ENCODE peak calls at places on chromosomes 12 and 14, in four cellular contexts. Z is H9, K is frontal cortex, J is SK-MEL-5. S is an unnamed sample.

GRCh38 chr14:68704736-68705720 is 87.8 kb downstream of the ZFP36L1 start:
- DNase-seq in Z (no peak), K (no peak), J (no peak), S (no peak)

GRCh38 chr12:4794503-4794902 is 74.3 kb downstream of the GALNT8 start:
- DNase-seq in Z (no peak), K (no peak), J (no peak), S (no peak)

GRCh38 chr12:120950807-120951206 is 27.5 kb upstream of the HNF1A start:
- DNase-seq in Z (no peak), K (no peak), J (no peak), S (no peak)

GRCh38 chr12:121711925-121712461 is 559 bp upstream of the TMEM120B start:
- DNase-seq in Z (no peak), K (peak), J (peak), S (peak)

GRCh38 chr12:4107436-4107878 is 166.1 kb upstream of the CCND2 start:
- DNase-seq in Z (peak), K (no peak), J (peak), S (peak)

GRCh38 chr14:77804592-77804991 is 4.7 kb downstream of the ADCK1 start:
- DNase-seq in Z (peak), K (no peak), J (peak), S (peak)

GRCh38 chr14:57671021-57671420 is 177.4 kb upstream of the CCDC198 start:
- DNase-seq in Z (no peak), K (no peak), J (no peak), S (no peak)

GRCh38 chr12:75452675-75453330 is 27.8 kb upstream of the GLIPR1 start:
- DNase-seq in Z (no peak), K (no peak), J (no peak), S (no peak)

GRCh38 chr14:99316281-99317163 is 44.5 kb upstream of the BCL11B start:
- DNase-seq in Z (no peak), K (no peak), J (no peak), S (no peak)

GRCh38 chr12:80936642-80937390 is 918 bp downstream of the LIN7A start:
- DNase-seq in Z (peak), K (peak), J (no peak), S (no peak)

GRCh38 chr14:72701610-72702009 is 192.3 kb downstream of the DPF3 start:
- DNase-seq in Z (no peak), K (no peak), J (no peak), S (no peak)

GRCh38 chr14:76931629-76932402 is 96.7 kb downstream of the IRF2BPL start:
- DNase-seq in Z (no peak), K (no peak), J (no peak), S (no peak)

GRCh38 chr14:53683229-53683628 is 273.4 kb downstream of the BMP4 start:
- DNase-seq in Z (no peak), K (no peak), J (no peak), S (no peak)

GRCh38 chr12:123043536-123044001 is 63.1 kb downstream of the ARL6IP4 start:
- DNase-seq in Z (peak), K (no peak), J (peak), S (peak)

GRCh38 chr12:22437031-22437806 is 102.7 kb upstream of the ST8SIA1 start:
- DNase-seq in Z (peak), K (no peak), J (peak), S (no peak)

GRCh38 chr14:87745507-87746118 is 247.4 kb downstream of the GALC start:
- DNase-seq in Z (peak), K (no peak), J (peak), S (no peak)